ENCODE peak calls at places on chromosomes 12 and 14, in six cellular contexts. One of them, this sample, is unnamed.

GRCh38 chr12:93164103-93164880 is 213.4 kb upstream of the NUDT4 start:
- DNase-seq in CD8-positive, alpha-beta T cell: no peak
- DNase-seq in uterus: no peak
- DNase-seq in SK-N-SH: no peak
- DNase-seq in stomach: no peak
- DNase-seq in upper lobe of left lung: no peak
- DNase-seq in this sample: no peak

GRCh38 chr12:20044836-20045235 is 323.5 kb upstream of the PDE3A start:
- DNase-seq in CD8-positive, alpha-beta T cell: no peak
- DNase-seq in upper lobe of left lung: no peak
- DNase-seq in stomach: no peak
- DNase-seq in SK-N-SH: peak; percentile 10
- DNase-seq in uterus: no peak
- DNase-seq in this sample: peak; percentile 26

GRCh38 chr14:57976701-57977100 is 110.8 kb upstream of the SLC35F4 start:
- DNase-seq in upper lobe of left lung: no peak
- DNase-seq in CD8-positive, alpha-beta T cell: no peak
- DNase-seq in uterus: no peak
- DNase-seq in stomach: no peak
- DNase-seq in SK-N-SH: no peak
- DNase-seq in this sample: no peak

GRCh38 chr14:31118892-31119291 is 88.7 kb downstream of the HECTD1 start:
- DNase-seq in uterus: no peak
- DNase-seq in SK-N-SH: no peak
- DNase-seq in CD8-positive, alpha-beta T cell: no peak
- DNase-seq in stomach: no peak
- DNase-seq in upper lobe of left lung: no peak
- DNase-seq in this sample: no peak

GRCh38 chr14:75518625-75519024 is 3.6 kb upstream of the BATF start:
- DNase-seq in CD8-positive, alpha-beta T cell: no peak
- DNase-seq in uterus: no peak
- DNase-seq in stomach: no peak
- DNase-seq in upper lobe of left lung: peak; percentile 48
- DNase-seq in SK-N-SH: no peak
- DNase-seq in this sample: no peak

GRCh38 chr12:43501705-43502104 is 50.3 kb downstream of the ADAMTS20 start:
- DNase-seq in stomach: no peak
- DNase-seq in upper lobe of left lung: no peak
- DNase-seq in uterus: no peak
- DNase-seq in CD8-positive, alpha-beta T cell: no peak
- DNase-seq in SK-N-SH: peak; percentile 56
- DNase-seq in this sample: no peak

GRCh38 chr12:25957898-25958253 is 606 bp upstream of the RASSF8 start:
- DNase-seq in stomach: no peak
- DNase-seq in CD8-positive, alpha-beta T cell: no peak
- DNase-seq in uterus: peak; percentile 42
- DNase-seq in SK-N-SH: no peak
- DNase-seq in upper lobe of left lung: no peak
- DNase-seq in this sample: peak; percentile 68

GRCh38 chr12:92503977-92504966 is 198.5 kb upstream of the PLEKHG7 start:
- DNase-seq in stomach: peak; percentile 69
- DNase-seq in SK-N-SH: no peak
- DNase-seq in CD8-positive, alpha-beta T cell: no peak
- DNase-seq in upper lobe of left lung: peak; percentile 65
- DNase-seq in uterus: no peak
- DNase-seq in this sample: no peak

GRCh38 chr14:68628605-68629310 is 164.1 kb downstream of the ZFP36L1 start:
- DNase-seq in SK-N-SH: no peak
- DNase-seq in stomach: peak; percentile 79
- DNase-seq in CD8-positive, alpha-beta T cell: no peak
- DNase-seq in uterus: no peak
- DNase-seq in upper lobe of left lung: peak; percentile 75
- DNase-seq in this sample: no peak

GRCh38 chr12:3365416-3366385 is 125.3 kb upstream of the PRMT8 start:
- DNase-seq in upper lobe of left lung: no peak
- DNase-seq in SK-N-SH: peak; percentile 91
- DNase-seq in uterus: no peak
- DNase-seq in CD8-positive, alpha-beta T cell: no peak
- DNase-seq in stomach: peak; percentile 50
- DNase-seq in this sample: no peak

GRCh38 chr14:58898655-58899316 is 261.0 kb downstream of the DACT1 start:
- DNase-seq in CD8-positive, alpha-beta T cell: no peak
- DNase-seq in uterus: no peak
- DNase-seq in stomach: no peak
- DNase-seq in upper lobe of left lung: no peak
- DNase-seq in SK-N-SH: no peak
- DNase-seq in this sample: peak; percentile 52

GRCh38 chr14:85332401-85332800 is 197.5 kb upstream of the FLRT2 start:
- DNase-seq in uterus: no peak
- DNase-seq in stomach: no peak
- DNase-seq in SK-N-SH: no peak
- DNase-seq in CD8-positive, alpha-beta T cell: no peak
- DNase-seq in upper lobe of left lung: no peak
- DNase-seq in this sample: no peak

GRCh38 chr14:96088131-96088880 is 49.1 kb downstream of the C14orf132 start:
- DNase-seq in SK-N-SH: no peak
- DNase-seq in stomach: no peak
- DNase-seq in uterus: no peak
- DNase-seq in upper lobe of left lung: no peak
- DNase-seq in CD8-positive, alpha-beta T cell: no peak
- DNase-seq in this sample: no peak

GRCh38 chr14:60803871-60804270 is 69.3 kb downstream of the MNAT1 start:
- DNase-seq in upper lobe of left lung: no peak
- DNase-seq in SK-N-SH: no peak
- DNase-seq in CD8-positive, alpha-beta T cell: no peak
- DNase-seq in uterus: no peak
- DNase-seq in stomach: no peak
- DNase-seq in this sample: no peak

GRCh38 chr14:44963775-44964380 is 1.9 kb downstream of the TOGARAM1 start:
- DNase-seq in CD8-positive, alpha-beta T cell: no peak
- DNase-seq in stomach: no peak
- DNase-seq in SK-N-SH: peak; percentile 13
- DNase-seq in uterus: no peak
- DNase-seq in upper lobe of left lung: no peak
- DNase-seq in this sample: peak; percentile 8

GRCh38 chr12:114869091-114869834 is 185.3 kb upstream of the TBX3 start:
- DNase-seq in SK-N-SH: peak; percentile 75
- DNase-seq in CD8-positive, alpha-beta T cell: no peak
- DNase-seq in upper lobe of left lung: no peak
- DNase-seq in uterus: no peak
- DNase-seq in stomach: no peak
- DNase-seq in this sample: no peak

GRCh38 chr14:67943947-67944346 is 124.4 kb downstream of the RAD51B start:
- DNase-seq in stomach: peak; percentile 68
- DNase-seq in SK-N-SH: peak; percentile 57
- DNase-seq in CD8-positive, alpha-beta T cell: no peak
- DNase-seq in upper lobe of left lung: peak; percentile 67
- DNase-seq in uterus: peak; percentile 65
- DNase-seq in this sample: peak; percentile 63

GRCh38 chr14:48398675-48399282 is 723.4 kb upstream of the MDGA2 start:
- DNase-seq in SK-N-SH: peak; percentile 16
- DNase-seq in CD8-positive, alpha-beta T cell: no peak
- DNase-seq in uterus: no peak
- DNase-seq in upper lobe of left lung: no peak
- DNase-seq in stomach: no peak
- DNase-seq in this sample: no peak

GRCh38 chr14:87351007-87351406 is 642.0 kb downstream of the GALC start:
- DNase-seq in upper lobe of left lung: no peak
- DNase-seq in SK-N-SH: no peak
- DNase-seq in stomach: no peak
- DNase-seq in uterus: no peak
- DNase-seq in CD8-positive, alpha-beta T cell: no peak
- DNase-seq in this sample: no peak

GRCh38 chr14:102319351-102320032 is at the start of gene ZNF839:
- DNase-seq in CD8-positive, alpha-beta T cell: peak; percentile 87
- DNase-seq in upper lobe of left lung: peak; percentile 94
- DNase-seq in stomach: peak; percentile 93
- DNase-seq in uterus: peak; percentile 92
- DNase-seq in SK-N-SH: peak; percentile 94
- DNase-seq in this sample: peak; percentile 87

GRCh38 chr12:88308825-88309224 is 166.7 kb downstream of the TMTC3 start:
- DNase-seq in SK-N-SH: no peak
- DNase-seq in CD8-positive, alpha-beta T cell: no peak
- DNase-seq in upper lobe of left lung: no peak
- DNase-seq in stomach: no peak
- DNase-seq in uterus: no peak
- DNase-seq in this sample: no peak

GRCh38 chr12:15794836-15795235 is 5.6 kb upstream of the EPS8 start:
- DNase-seq in SK-N-SH: no peak
- DNase-seq in CD8-positive, alpha-beta T cell: no peak
- DNase-seq in uterus: no peak
- DNase-seq in stomach: no peak
- DNase-seq in upper lobe of left lung: no peak
- DNase-seq in this sample: no peak

GRCh38 chr14:97253756-97254155 is 456.6 kb downstream of the VRK1 start:
- DNase-seq in CD8-positive, alpha-beta T cell: no peak
- DNase-seq in SK-N-SH: no peak
- DNase-seq in uterus: no peak
- DNase-seq in upper lobe of left lung: no peak
- DNase-seq in stomach: no peak
- DNase-seq in this sample: no peak

GRCh38 chr12:108350511-108350910 is 11.4 kb upstream of the CMKLR1 start:
- DNase-seq in CD8-positive, alpha-beta T cell: no peak
- DNase-seq in SK-N-SH: no peak
- DNase-seq in stomach: no peak
- DNase-seq in upper lobe of left lung: no peak
- DNase-seq in uterus: no peak
- DNase-seq in this sample: no peak

GRCh38 chr12:87661770-87662402 is 367.3 kb downstream of the C12orf50 start:
- DNase-seq in upper lobe of left lung: no peak
- DNase-seq in CD8-positive, alpha-beta T cell: no peak
- DNase-seq in uterus: no peak
- DNase-seq in stomach: no peak
- DNase-seq in SK-N-SH: no peak
- DNase-seq in this sample: no peak

GRCh38 chr14:89027097-89027740 is 202.8 kb downstream of the TTC8 start:
- DNase-seq in SK-N-SH: no peak
- DNase-seq in upper lobe of left lung: peak; percentile 38
- DNase-seq in uterus: peak; percentile 46
- DNase-seq in CD8-positive, alpha-beta T cell: peak; percentile 26
- DNase-seq in stomach: peak; percentile 61
- DNase-seq in this sample: no peak

GRCh38 chr12:112807452-112807851 is 15.9 kb downstream of the RPH3A start:
- DNase-seq in upper lobe of left lung: no peak
- DNase-seq in SK-N-SH: no peak
- DNase-seq in stomach: no peak
- DNase-seq in uterus: no peak
- DNase-seq in CD8-positive, alpha-beta T cell: no peak
- DNase-seq in this sample: no peak
- H3K27me3 ChIP-seq in upper lobe of left lung: no peaks in the 10 kb centered on the region
- H3K27me3 ChIP-seq in SK-N-SH: no peaks in the 10 kb centered on the region
- H3K27me3 ChIP-seq in stomach: peaks cover 54% of the 10 kb centered on the region
- H3K27me3 ChIP-seq in uterus: no peaks in the 10 kb centered on the region
- H3K27me3 ChIP-seq in CD8-positive, alpha-beta T cell: no peaks in the 10 kb centered on the region
- H3K27me3 ChIP-seq in this sample: peaks cover 14% of the 10 kb centered on the region

GRCh38 chr12:34298176-34298970 is 276.1 kb downstream of the ALG10 start:
- DNase-seq in CD8-positive, alpha-beta T cell: no peak
- DNase-seq in uterus: no peak
- DNase-seq in upper lobe of left lung: no peak
- DNase-seq in SK-N-SH: no peak
- DNase-seq in stomach: no peak
- DNase-seq in this sample: no peak
- H3K9me3 ChIP-seq in CD8-positive, alpha-beta T cell: no peaks in the 10 kb centered on the region
- H3K9me3 ChIP-seq in uterus: no peaks in the 10 kb centered on the region
- H3K9me3 ChIP-seq in upper lobe of left lung: no peaks in the 10 kb centered on the region
- H3K9me3 ChIP-seq in SK-N-SH: no peaks in the 10 kb centered on the region
- H3K9me3 ChIP-seq in stomach: peaks cover 65% of the 10 kb centered on the region
- H3K9me3 ChIP-seq in this sample: no peaks in the 10 kb centered on the region

DNA sequence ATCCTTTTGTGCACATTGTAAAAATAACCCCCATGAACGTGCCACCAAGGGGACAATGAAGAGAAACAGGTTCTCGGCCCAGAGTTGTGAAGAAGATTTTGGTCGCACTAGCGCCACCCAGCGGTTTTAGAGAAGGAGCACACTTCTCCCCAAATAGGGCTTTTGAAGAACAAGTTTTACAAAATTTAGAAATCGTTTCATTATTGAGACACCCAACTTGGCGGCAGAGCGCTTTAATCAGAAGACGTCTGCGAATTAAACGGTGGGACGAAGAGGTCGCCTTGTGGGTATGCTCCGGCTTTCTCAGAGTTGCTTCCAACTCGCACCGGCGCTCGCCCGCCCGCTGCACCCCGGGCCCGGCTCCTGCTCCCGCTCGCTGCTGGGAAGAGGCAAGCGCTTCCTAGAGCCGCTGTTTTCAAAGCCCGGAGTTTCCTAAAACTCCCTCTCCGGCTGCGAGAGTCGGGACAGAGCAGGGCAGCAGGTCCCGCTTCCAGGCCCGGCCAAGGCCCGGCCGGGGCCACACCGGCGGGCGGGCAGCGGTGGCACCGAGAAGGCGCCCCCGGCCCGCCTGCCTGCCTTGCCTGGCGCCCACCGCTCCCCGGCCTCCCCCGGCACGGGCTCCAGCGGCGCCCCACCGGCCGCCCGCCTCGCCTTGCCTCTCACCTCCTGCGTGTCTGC is 672 bp downstream of the FOXA1 start:
- DNase-seq in CD8-positive, alpha-beta T cell: no peak
- DNase-seq in stomach: peak; percentile 82
- DNase-seq in upper lobe of left lung: peak; percentile 74
- DNase-seq in SK-N-SH: peak; percentile 53
- DNase-seq in uterus: no peak
- DNase-seq in this sample: peak; percentile 51
- H3K4me3 ChIP-seq in CD8-positive, alpha-beta T cell: no peak overlapping the region
- H3K4me3 ChIP-seq in stomach: peak overlapping the region; percentile 62
- H3K4me3 ChIP-seq in upper lobe of left lung: peak overlapping the region; percentile 62
- H3K4me3 ChIP-seq in SK-N-SH: peak overlapping the region; percentile 26
- H3K4me3 ChIP-seq in uterus: peak overlapping the region; percentile 25
- H3K4me3 ChIP-seq in this sample: peak overlapping the region; percentile 53

GRCh38 chr12:52942056-52942913 is 6.6 kb upstream of the KRT18 start:
- DNase-seq in uterus: no peak
- DNase-seq in CD8-positive, alpha-beta T cell: no peak
- DNase-seq in stomach: peak; percentile 77
- DNase-seq in SK-N-SH: no peak
- DNase-seq in upper lobe of left lung: no peak
- DNase-seq in this sample: no peak

GRCh38 chr12:52944683-52945388 is 4.1 kb upstream of the KRT18 start:
- DNase-seq in stomach: no peak
- DNase-seq in upper lobe of left lung: no peak
- DNase-seq in uterus: no peak
- DNase-seq in SK-N-SH: no peak
- DNase-seq in CD8-positive, alpha-beta T cell: no peak
- DNase-seq in this sample: no peak

GRCh38 chr12:52946334-52946733 is 2.6 kb upstream of the KRT18 start:
- DNase-seq in CD8-positive, alpha-beta T cell: no peak
- DNase-seq in SK-N-SH: no peak
- DNase-seq in stomach: no peak
- DNase-seq in upper lobe of left lung: no peak
- DNase-seq in uterus: no peak
- DNase-seq in this sample: no peak

GRCh38 chr12:52945389-52946232 is 3.3 kb upstream of the KRT18 start:
- DNase-seq in SK-N-SH: no peak
- DNase-seq in uterus: no peak
- DNase-seq in stomach: peak; percentile 62
- DNase-seq in upper lobe of left lung: peak; percentile 66
- DNase-seq in CD8-positive, alpha-beta T cell: no peak
- DNase-seq in this sample: peak; percentile 46

DNA sequence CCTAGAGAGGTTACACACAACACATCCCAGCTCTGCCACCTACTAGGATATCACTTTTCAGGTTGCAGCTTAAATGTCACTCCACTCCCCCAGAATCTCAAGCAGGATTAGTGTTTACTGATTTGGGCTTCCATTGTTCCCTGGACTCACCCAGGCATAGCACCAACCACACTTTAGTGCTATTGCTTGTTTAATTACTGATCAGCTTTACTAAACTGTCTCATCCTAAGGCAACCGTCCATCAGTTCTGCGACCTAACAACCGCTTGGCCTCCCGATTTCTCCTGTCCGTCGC is 6.1 kb upstream of the KRT18 start:
- DNase-seq in SK-N-SH: no peak
- DNase-seq in stomach: no peak
- DNase-seq in CD8-positive, alpha-beta T cell: no peak
- DNase-seq in uterus: no peak
- DNase-seq in upper lobe of left lung: no peak
- DNase-seq in this sample: no peak
- H3K27me3 ChIP-seq in SK-N-SH: no peaks in the 10 kb centered on the region
- H3K27me3 ChIP-seq in stomach: peaks cover 11% of the 10 kb centered on the region
- H3K27me3 ChIP-seq in CD8-positive, alpha-beta T cell: peaks cover 3% of the 10 kb centered on the region
- H3K27me3 ChIP-seq in uterus: no peaks in the 10 kb centered on the region
- H3K27me3 ChIP-seq in upper lobe of left lung: no peaks in the 10 kb centered on the region
- H3K27me3 ChIP-seq in this sample: no peaks in the 10 kb centered on the region

This sample was measured in MG63.